ENCODE peak calls at places on chromosomes 13 and 19, in seven cellular contexts. Y is stimulated activated effector memory CD8-positive, alpha-beta T cell treated with anti-CD3 and anti-CD28 coated beads, Interleukin-12 subunit alpha, Interleukin-12 subunit beta, amount 100 ng/mL, for 72 hours; W is activated CD8-positive, alpha-beta memory T cell treated with anti-CD3 and anti-CD28 coated beads, Interleukin-2, amount 10 ng/mL, durations not matched to agents 7 days and 5 days; F is CD4-positive, CD25-positive, alpha-beta regulatory T cell; P is HCT116; Z is gastroesophageal sphincter; D is heart right ventricle. C is an unnamed sample.

GRCh38 chr13:102327119-102327617 is 74.7 kb downstream of the FGF14 start:
- ATAC-seq in Y (no peak), W (no peak), F (no peak), P (no peak), Z (no peak), D (no peak), C (no peak)

GRCh38 chr13:113407103-113407530 is 43.2 kb upstream of the GRTP1 start:
- ATAC-seq in Y (no peak), W (no peak), F (no peak), P (no peak), Z (no peak), D (no peak), C (no peak)

GRCh38 chr19:18479964-18480723 is 41.7 kb downstream of the ELL start:
- ATAC-seq in Y (no peak), W (no peak), F (no peak), P (no peak), Z (peak; percentile 92), D (peak; percentile 47), C (no peak)

GRCh38 chr13:31227870-31228269 is 28.1 kb downstream of the B3GLCT start:
- ATAC-seq in Y (no peak), W (no peak), F (no peak), P (no peak), Z (no peak), D (no peak), C (no peak)

GRCh38 chr19:31930401-31930800 is 415.0 kb upstream of the ZNF507 start:
- ATAC-seq in Y (no peak), W (no peak), F (no peak), P (no peak), Z (no peak), D (no peak), C (no peak)

GRCh38 chr13:45786293-45786920 is 65.1 kb downstream of the SIAH3 start:
- ATAC-seq in Y (no peak), W (no peak), F (no peak), P (no peak), Z (no peak), D (no peak), C (no peak)

GRCh38 chr13:37657134-37657533 is 58.6 kb upstream of the POSTN start:
- ATAC-seq in Y (no peak), W (no peak), F (no peak), P (no peak), Z (no peak), D (no peak), C (no peak)

GRCh38 chr19:40315812-40316475 is 30.8 kb upstream of the AKT2 start:
- ATAC-seq in Y (no peak), W (no peak), F (no peak), P (no peak), Z (no peak), D (no peak), C (no peak)

GRCh38 chr19:2237051-2237868 is 636 bp downstream of the SF3A2 start:
- ATAC-seq in Y (no peak), W (no peak), F (no peak), P (peak; percentile 34), Z (peak; percentile 51), D (peak; percentile 26), C (no peak)

GRCh38 chr19:56091066-56091490 is 30.0 kb downstream of the ZNF787 start:
- ATAC-seq in Y (no peak), W (no peak), F (no peak), P (no peak), Z (peak; percentile 72), D (peak; percentile 21), C (no peak)

GRCh38 chr13:20494656-20495055 is 31.0 kb downstream of the CRYL1 start:
- ATAC-seq in Y (no peak), W (no peak), F (no peak), P (peak; percentile 14), Z (peak; percentile 18), D (no peak), C (no peak)

GRCh38 chr13:39804332-39805231 is 149.1 kb downstream of the COG6 start:
- ATAC-seq in Y (peak; percentile 88), W (no peak), F (no peak), P (no peak), Z (no peak), D (no peak), C (peak; percentile 73)

GRCh38 chr19:15841875-15842569 is 26.6 kb upstream of the OR10H1 start:
- ATAC-seq in Y (no peak), W (no peak), F (no peak), P (peak; percentile 27), Z (no peak), D (no peak), C (no peak)

GRCh38 chr19:48614436-48615144 is at the start of gene FAM83E:
- ATAC-seq in Y (no peak), W (no peak), F (no peak), P (peak; percentile 36), Z (no peak), D (no peak), C (no peak)

GRCh38 chr19:51161266-51161665 is 19.2 kb downstream of the SIGLEC7 start:
- ATAC-seq in Y (peak; percentile 84), W (no peak), F (no peak), P (no peak), Z (no peak), D (no peak), C (peak; percentile 74)

GRCh38 chr13:75312884-75313520 is 169.0 kb downstream of the TBC1D4 start:
- ATAC-seq in Y (peak; percentile 99), W (peak; percentile 95), F (peak; percentile 93), P (no peak), Z (no peak), D (no peak), C (peak; percentile 96)

GRCh38 chr13:113419531-113420183 is 33.6 kb downstream of the ADPRHL1 start:
- ATAC-seq in Y (no peak), W (no peak), F (no peak), P (no peak), Z (no peak), D (no peak), C (no peak)

GRCh38 chr19:17240062-17240854 is 5.5 kb downstream of the NR2F6 start:
- ATAC-seq in Y (no peak), W (no peak), F (no peak), P (no peak), Z (no peak), D (no peak), C (no peak)

GRCh38 chr19:47230921-47231214 is at the start of gene BBC3:
- ATAC-seq in Y (no peak), W (no peak), F (no peak), P (no peak), Z (no peak), D (no peak), C (no peak)

GRCh38 chr19:36796714-36796999 is 24.1 kb upstream of the ZNF850 start:
- ATAC-seq in Y (no peak), W (no peak), F (no peak), P (no peak), Z (no peak), D (no peak), C (no peak)

GRCh38 chr19:18886972-18887371 is 9.0 kb downstream of the CERS1 start:
- ATAC-seq in Y (no peak), W (no peak), F (no peak), P (no peak), Z (no peak), D (no peak), C (no peak)

GRCh38 chr19:11612816-11613511 is 15.7 kb downstream of the ZNF627 start:
- ATAC-seq in Y (no peak), W (no peak), F (no peak), P (no peak), Z (no peak), D (no peak), C (no peak)

GRCh38 chr13:94112731-94113130 is 366.8 kb downstream of the DCT start:
- ATAC-seq in Y (no peak), W (no peak), F (no peak), P (no peak), Z (no peak), D (no peak), C (no peak)

GRCh38 chr13:46149272-46150133 is 32.5 kb downstream of the LCP1 start:
- ATAC-seq in Y (peak; percentile 92), W (no peak), F (peak; percentile 20), P (no peak), Z (no peak), D (no peak), C (peak; percentile 92)

GRCh38 chr13:107493271-107493670 is 722.1 kb downstream of the LIG4 start:
- ATAC-seq in Y (no peak), W (no peak), F (no peak), P (no peak), Z (no peak), D (no peak), C (no peak)

GRCh38 chr13:50319603-50320296 is 304.5 kb downstream of the KCNRG start:
- ATAC-seq in Y (peak; percentile 46), W (no peak), F (no peak), P (peak; percentile 25), Z (no peak), D (peak; percentile 69), C (peak; percentile 58)

GRCh38 chr19:15180451-15181390 is 20.1 kb downstream of the NOTCH3 start:
- ATAC-seq in Y (no peak), W (no peak), F (no peak), P (no peak), Z (no peak), D (peak; percentile 57), C (no peak)

GRCh38 chr19:32720936-32721250 is 1.3 kb downstream of the TDRD12 start:
- ATAC-seq in Y (no peak), W (no peak), F (no peak), P (no peak), Z (no peak), D (no peak), C (no peak)

GRCh38 chr19:45069056-45069455 is 7.2 kb downstream of the ZNF296 start:
- ATAC-seq in Y (no peak), W (no peak), F (no peak), P (peak; percentile 83), Z (no peak), D (no peak), C (peak; percentile 26)

GRCh38 chr19:12346896-12347295 is 13.5 kb upstream of the ZNF563 start:
- ATAC-seq in Y (peak; percentile 69), W (no peak), F (peak; percentile 67), P (no peak), Z (no peak), D (no peak), C (peak; percentile 80)

GRCh38 chr13:98585946-98586345 is 9.0 kb upstream of the STK24 start:
- ATAC-seq in Y (no peak), W (no peak), F (no peak), P (no peak), Z (no peak), D (no peak), C (no peak)

GRCh38 chr19:57888107-57888493 is 737 bp downstream of the ZNF814 start:
- ATAC-seq in Y (no peak), W (peak; percentile 9), F (no peak), P (no peak), Z (no peak), D (peak; percentile 3), C (no peak)

GRCh38 chr19:51811344-51811743 is 16.4 kb downstream of the FPR3 start:
- ATAC-seq in Y (no peak), W (no peak), F (no peak), P (no peak), Z (peak; percentile 36), D (peak; percentile 71), C (no peak)

GRCh38 chr19:39934584-39935233 is at the start of gene FCGBP:
- ATAC-seq in Y (no peak), W (no peak), F (no peak), P (peak; percentile 36), Z (no peak), D (no peak), C (no peak)

GRCh38 chr13:94710881-94711560 is 1.3 kb downstream of the SOX21 start:
- ATAC-seq in Y (peak; percentile 49), W (peak; percentile 49), F (peak; percentile 32), P (peak; percentile 81), Z (no peak), D (no peak), C (peak; percentile 21)

GRCh38 chr13:88729605-88730004 is 1058.4 kb downstream of the SLITRK5 start:
- ATAC-seq in Y (no peak), W (no peak), F (no peak), P (no peak), Z (no peak), D (no peak), C (no peak)

GRCh38 chr13:50617134-50617721 is 226.3 kb downstream of the DLEU7 start:
- ATAC-seq in Y (no peak), W (no peak), F (no peak), P (peak; percentile 84), Z (no peak), D (no peak), C (no peak)